ENCODE peak calls at places on chromosomes 11 and 22, in eight cellular contexts. One of them, this sample, is unnamed.

GRCh38 chr11:62125881-62126280 is 2.1 kb downstream of the INCENP start:
- DNase-seq in IMR-90: no peak
- DNase-seq in cardiac fibroblast: no peak
- DNase-seq in prostate gland: no peak
- DNase-seq in heart right ventricle: no peak
- DNase-seq in lower leg skin: no peak
- DNase-seq in colonic mucosa: no peak
- DNase-seq in astrocyte of the cerebellum: no peak
- DNase-seq in this sample: no peak

GRCh38 chr11:47161134-47161854 is 15.4 kb downstream of the ARFGAP2 start:
- DNase-seq in prostate gland: peak
- DNase-seq in astrocyte of the cerebellum: peak
- DNase-seq in colonic mucosa: peak
- DNase-seq in heart right ventricle: peak
- DNase-seq in lower leg skin: no peak
- DNase-seq in IMR-90: peak
- DNase-seq in cardiac fibroblast: peak
- DNase-seq in this sample: no peak

GRCh38 chr11:70201876-70202861 is 927 bp upstream of the FADD start:
- DNase-seq in IMR-90: no peak
- DNase-seq in astrocyte of the cerebellum: no peak
- DNase-seq in heart right ventricle: no peak
- DNase-seq in lower leg skin: no peak
- DNase-seq in colonic mucosa: no peak
- DNase-seq in prostate gland: no peak
- DNase-seq in cardiac fibroblast: peak
- DNase-seq in this sample: peak

GRCh38 chr22:32605576-32605975 is 131.0 kb downstream of the FBXO7 start:
- DNase-seq in lower leg skin: no peak
- DNase-seq in cardiac fibroblast: no peak
- DNase-seq in astrocyte of the cerebellum: no peak
- DNase-seq in colonic mucosa: no peak
- DNase-seq in heart right ventricle: no peak
- DNase-seq in IMR-90: no peak
- DNase-seq in prostate gland: no peak
- DNase-seq in this sample: no peak

GRCh38 chr11:71211631-71212030 is 40.7 kb downstream of the SHANK2 start:
- DNase-seq in lower leg skin: no peak
- DNase-seq in heart right ventricle: no peak
- DNase-seq in IMR-90: no peak
- DNase-seq in colonic mucosa: no peak
- DNase-seq in cardiac fibroblast: no peak
- DNase-seq in prostate gland: no peak
- DNase-seq in astrocyte of the cerebellum: no peak
- DNase-seq in this sample: no peak

GRCh38 chr11:62133328-62134065 is 9.7 kb downstream of the INCENP start:
- DNase-seq in lower leg skin: peak
- DNase-seq in prostate gland: no peak
- DNase-seq in astrocyte of the cerebellum: no peak
- DNase-seq in colonic mucosa: no peak
- DNase-seq in heart right ventricle: no peak
- DNase-seq in cardiac fibroblast: no peak
- DNase-seq in IMR-90: no peak
- DNase-seq in this sample: no peak

GRCh38 chr22:42933783-42934144 is 76.7 kb upstream of the ARFGAP3 start:
- DNase-seq in IMR-90: peak
- DNase-seq in astrocyte of the cerebellum: peak
- DNase-seq in lower leg skin: no peak
- DNase-seq in colonic mucosa: no peak
- DNase-seq in cardiac fibroblast: peak
- DNase-seq in prostate gland: peak
- DNase-seq in heart right ventricle: no peak
- DNase-seq in this sample: peak

GRCh38 chr11:17556999-17557398 is 9.9 kb downstream of the OTOG start:
- DNase-seq in prostate gland: no peak
- DNase-seq in colonic mucosa: no peak
- DNase-seq in astrocyte of the cerebellum: no peak
- DNase-seq in lower leg skin: no peak
- DNase-seq in cardiac fibroblast: no peak
- DNase-seq in IMR-90: no peak
- DNase-seq in heart right ventricle: no peak
- DNase-seq in this sample: no peak

GRCh38 chr11:119547511-119547910 is 124.5 kb upstream of the THY1 start:
- DNase-seq in astrocyte of the cerebellum: no peak
- DNase-seq in colonic mucosa: no peak
- DNase-seq in heart right ventricle: no peak
- DNase-seq in cardiac fibroblast: no peak
- DNase-seq in IMR-90: no peak
- DNase-seq in prostate gland: no peak
- DNase-seq in lower leg skin: peak
- DNase-seq in this sample: no peak

GRCh38 chr22:29136715-29137700 is 64.2 kb downstream of the KREMEN1 start:
- DNase-seq in heart right ventricle: no peak
- DNase-seq in prostate gland: no peak
- DNase-seq in lower leg skin: peak
- DNase-seq in colonic mucosa: no peak
- DNase-seq in cardiac fibroblast: no peak
- DNase-seq in IMR-90: no peak
- DNase-seq in astrocyte of the cerebellum: no peak
- DNase-seq in this sample: no peak

GRCh38 chr22:41687901-41688364 is 734 bp downstream of the SNU13 start:
- DNase-seq in prostate gland: no peak
- DNase-seq in heart right ventricle: no peak
- DNase-seq in cardiac fibroblast: peak
- DNase-seq in astrocyte of the cerebellum: no peak
- DNase-seq in IMR-90: peak
- DNase-seq in colonic mucosa: no peak
- DNase-seq in lower leg skin: no peak
- DNase-seq in this sample: no peak

GRCh38 chr11:132111781-132112380 is 741.5 kb downstream of the NTM start:
- DNase-seq in astrocyte of the cerebellum: peak
- DNase-seq in cardiac fibroblast: peak
- DNase-seq in heart right ventricle: no peak
- DNase-seq in IMR-90: peak
- DNase-seq in lower leg skin: no peak
- DNase-seq in prostate gland: no peak
- DNase-seq in colonic mucosa: no peak
- DNase-seq in this sample: peak

GRCh38 chr11:65491163-65491465 is 7.7 kb upstream of the MALAT1 start:
- DNase-seq in lower leg skin: peak
- DNase-seq in prostate gland: no peak
- DNase-seq in astrocyte of the cerebellum: no peak
- DNase-seq in IMR-90: no peak
- DNase-seq in colonic mucosa: no peak
- DNase-seq in heart right ventricle: no peak
- DNase-seq in cardiac fibroblast: peak
- DNase-seq in this sample: no peak

GRCh38 chr11:16750417-16750816 is 12.0 kb downstream of the C11orf58 start:
- DNase-seq in colonic mucosa: no peak
- DNase-seq in cardiac fibroblast: no peak
- DNase-seq in prostate gland: no peak
- DNase-seq in astrocyte of the cerebellum: no peak
- DNase-seq in heart right ventricle: no peak
- DNase-seq in IMR-90: no peak
- DNase-seq in lower leg skin: no peak
- DNase-seq in this sample: no peak

GRCh38 chr11:46899501-46900025 is 18.8 kb downstream of the LRP4 start:
- DNase-seq in IMR-90: no peak
- DNase-seq in lower leg skin: no peak
- DNase-seq in heart right ventricle: no peak
- DNase-seq in astrocyte of the cerebellum: no peak
- DNase-seq in colonic mucosa: no peak
- DNase-seq in prostate gland: no peak
- DNase-seq in cardiac fibroblast: no peak
- DNase-seq in this sample: no peak

GRCh38 chr11:125073616-125074483 is 10.7 kb downstream of the SLC37A2 start:
- DNase-seq in IMR-90: no peak
- DNase-seq in heart right ventricle: no peak
- DNase-seq in lower leg skin: peak
- DNase-seq in prostate gland: no peak
- DNase-seq in cardiac fibroblast: no peak
- DNase-seq in astrocyte of the cerebellum: no peak
- DNase-seq in colonic mucosa: no peak
- DNase-seq in this sample: no peak

DNA sequence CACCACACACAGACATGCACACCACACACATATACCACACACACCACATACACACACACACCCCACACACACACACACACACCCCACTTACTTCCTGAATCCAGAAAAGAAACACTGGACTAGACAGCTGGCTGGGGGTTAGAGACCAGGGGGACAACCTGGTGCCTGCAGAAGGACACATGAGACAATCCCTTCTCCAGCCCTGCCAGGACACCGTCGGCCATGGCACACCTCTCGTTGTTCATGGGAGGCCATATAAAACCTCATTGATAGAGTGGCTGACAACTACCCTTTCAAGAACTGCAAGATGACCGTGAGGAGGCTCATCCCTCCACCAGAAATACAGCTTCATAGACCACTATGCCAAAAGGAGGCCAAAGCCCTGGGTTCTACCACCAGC is 54.3 kb downstream of the IGSF9B start:
- DNase-seq in lower leg skin: peak
- DNase-seq in colonic mucosa: no peak
- DNase-seq in astrocyte of the cerebellum: no peak
- DNase-seq in heart right ventricle: no peak
- DNase-seq in cardiac fibroblast: no peak
- DNase-seq in IMR-90: no peak
- DNase-seq in prostate gland: no peak
- DNase-seq in this sample: no peak
- H3K4me3 ChIP-seq in lower leg skin: no peak
- H3K4me3 ChIP-seq in colonic mucosa: no peak
- H3K4me3 ChIP-seq in astrocyte of the cerebellum: no peak
- H3K4me3 ChIP-seq in heart right ventricle: no peak
- H3K4me3 ChIP-seq in cardiac fibroblast: no peak
- H3K4me3 ChIP-seq in IMR-90: no peak
- H3K4me3 ChIP-seq in prostate gland: no peak
- H3K4me3 ChIP-seq in this sample: no peak

GRCh38 chr11:114883472-114883871 is 205.1 kb downstream of the NXPE2 start:
- DNase-seq in heart right ventricle: no peak
- DNase-seq in lower leg skin: no peak
- DNase-seq in prostate gland: no peak
- DNase-seq in colonic mucosa: no peak
- DNase-seq in IMR-90: no peak
- DNase-seq in cardiac fibroblast: no peak
- DNase-seq in astrocyte of the cerebellum: no peak
- DNase-seq in this sample: no peak

GRCh38 chr11:114890076-114890475 is 211.7 kb downstream of the NXPE2 start:
- DNase-seq in prostate gland: no peak
- DNase-seq in colonic mucosa: no peak
- DNase-seq in heart right ventricle: no peak
- DNase-seq in lower leg skin: no peak
- DNase-seq in IMR-90: no peak
- DNase-seq in astrocyte of the cerebellum: no peak
- DNase-seq in cardiac fibroblast: no peak
- DNase-seq in this sample: no peak

GRCh38 chr11:114891911-114892310 is 213.6 kb downstream of the NXPE2 start:
- DNase-seq in heart right ventricle: no peak
- DNase-seq in colonic mucosa: no peak
- DNase-seq in prostate gland: no peak
- DNase-seq in IMR-90: no peak
- DNase-seq in cardiac fibroblast: no peak
- DNase-seq in astrocyte of the cerebellum: no peak
- DNase-seq in lower leg skin: no peak
- DNase-seq in this sample: no peak

GRCh38 chr11:114889464-114890065 is 211.2 kb downstream of the NXPE2 start:
- DNase-seq in cardiac fibroblast: no peak
- DNase-seq in heart right ventricle: no peak
- DNase-seq in astrocyte of the cerebellum: no peak
- DNase-seq in IMR-90: no peak
- DNase-seq in colonic mucosa: no peak
- DNase-seq in lower leg skin: no peak
- DNase-seq in prostate gland: no peak
- DNase-seq in this sample: no peak

DNA sequence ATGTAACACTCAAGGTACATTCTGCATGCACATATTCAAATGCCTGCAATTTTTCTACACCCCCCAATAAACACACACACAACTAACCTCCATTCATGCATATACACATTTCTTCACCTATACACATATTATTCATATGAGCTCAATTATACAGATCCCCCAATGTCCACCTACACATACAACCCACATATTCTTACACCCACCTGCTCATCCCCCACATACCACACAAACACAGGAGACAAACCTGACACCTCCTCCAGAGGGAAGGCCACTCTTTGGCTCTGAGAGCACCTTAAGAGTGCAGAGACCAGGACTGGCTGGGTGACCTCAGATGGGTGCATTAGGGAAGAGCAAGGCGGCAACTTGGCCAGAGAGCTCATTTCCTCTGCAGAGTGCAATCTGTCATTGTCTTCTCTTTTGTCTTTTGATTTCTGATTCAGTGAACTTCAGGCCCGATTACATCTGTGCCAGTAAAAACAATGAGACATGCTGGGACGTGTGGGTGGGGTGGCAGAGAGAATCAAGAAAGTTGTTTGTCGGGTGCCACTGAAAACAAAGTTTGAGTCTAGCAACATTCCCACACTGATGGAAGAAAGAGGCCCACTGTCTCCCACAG is 208.4 kb downstream of the NXPE2 start:
- DNase-seq in astrocyte of the cerebellum: no peak
- DNase-seq in cardiac fibroblast: no peak
- DNase-seq in prostate gland: no peak
- DNase-seq in lower leg skin: no peak
- DNase-seq in IMR-90: no peak
- DNase-seq in heart right ventricle: no peak
- DNase-seq in colonic mucosa: no peak
- DNase-seq in this sample: no peak
- TF ChIP-seq CTCF in astrocyte of the cerebellum: no peak
- TF ChIP-seq CTCF in cardiac fibroblast: no peak
- TF ChIP-seq CTCF in prostate gland: no peak
- TF ChIP-seq CTCF in lower leg skin: no peak
- TF ChIP-seq CTCF in IMR-90: no peak
- TF ChIP-seq CTCF in heart right ventricle: no peak
- TF ChIP-seq CTCF in colonic mucosa: no peak
- TF ChIP-seq CTCF in this sample: no peak

GRCh38 chr22:23772315-23773246 is at the start of gene MMP11:
- DNase-seq in astrocyte of the cerebellum: no peak
- DNase-seq in colonic mucosa: peak
- DNase-seq in cardiac fibroblast: no peak
- DNase-seq in prostate gland: peak
- DNase-seq in lower leg skin: no peak
- DNase-seq in heart right ventricle: peak
- DNase-seq in IMR-90: no peak
- DNase-seq in this sample: no peak
- H3K4me3 ChIP-seq in astrocyte of the cerebellum: peak
- H3K4me3 ChIP-seq in colonic mucosa: peak
- H3K4me3 ChIP-seq in cardiac fibroblast: peak
- H3K4me3 ChIP-seq in prostate gland: peak
- H3K4me3 ChIP-seq in lower leg skin: peak
- H3K4me3 ChIP-seq in heart right ventricle: peak
- H3K4me3 ChIP-seq in IMR-90: peak
- H3K4me3 ChIP-seq in this sample: peak

DNA sequence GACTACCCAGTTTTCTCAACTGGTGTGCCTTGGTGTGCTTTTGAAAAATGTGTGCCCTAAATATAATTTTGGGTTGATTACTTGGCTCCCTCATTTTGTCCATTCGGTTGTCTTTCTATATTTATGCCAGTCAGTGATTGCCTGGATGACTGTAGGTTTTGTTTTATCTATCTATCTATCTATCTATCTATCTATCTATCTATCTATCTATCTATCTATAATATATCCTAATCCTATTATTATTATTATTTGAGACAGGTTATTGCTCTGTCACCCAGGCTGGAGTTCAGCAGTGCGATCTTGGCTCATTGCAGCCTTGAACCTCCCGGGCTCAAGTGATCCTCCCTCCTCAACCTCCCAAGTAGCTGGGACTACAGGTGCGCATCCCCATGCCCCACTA is 111.4 kb upstream of the GRK3 start:
- DNase-seq in lower leg skin: no peak
- DNase-seq in cardiac fibroblast: no peak
- DNase-seq in prostate gland: no peak
- DNase-seq in heart right ventricle: no peak
- DNase-seq in astrocyte of the cerebellum: no peak
- DNase-seq in colonic mucosa: no peak
- DNase-seq in IMR-90: no peak
- DNase-seq in this sample: no peak
- TF ChIP-seq CTCF in lower leg skin: no peak
- TF ChIP-seq CTCF in cardiac fibroblast: no peak
- TF ChIP-seq CTCF in prostate gland: no peak
- TF ChIP-seq CTCF in heart right ventricle: no peak
- TF ChIP-seq CTCF in astrocyte of the cerebellum: no peak
- TF ChIP-seq CTCF in colonic mucosa: no peak
- TF ChIP-seq CTCF in IMR-90: no peak
- TF ChIP-seq CTCF in this sample: no peak

This sample was measured in kidney epithelial cell.